ENCODE peak calls at places on chromosomes 5 and 9, in seven cellular contexts. H is ascending aorta, E is heart right ventricle, F is HAP-1, I is mucosa of descending colon, P is suprapubic skin, G is right atrium auricular region. K is an unnamed sample.

GRCh38 chr5:131488463-131488862 is 146.6 kb downstream of the RAPGEF6 start:
- DNase-seq in I (no peak), E (no peak), G (no peak), F (no peak), H (no peak), P (no peak), K (no peak)

GRCh38 chr9:95349109-95350038 is 31.9 kb upstream of the FANCC start:
- DNase-seq in G (no peak), P (no peak), H (no peak), I (no peak), F (no peak), E (no peak), K (no peak)

GRCh38 chr9:90915693-90916092 is 114.1 kb downstream of the SYK start:
- DNase-seq in G (no peak), E (no peak), I (no peak), P (no peak), F (peak; percentile 61), H (no peak), K (no peak)

GRCh38 chr5:93890657-93891056 is 149.3 kb upstream of the POU5F2 start:
- DNase-seq in F (peak; percentile 39), G (no peak), H (no peak), P (no peak), I (no peak), E (no peak), K (no peak)

GRCh38 chr5:142317673-142318261 is 7.1 kb downstream of the SPRY4 start:
- DNase-seq in F (no peak), E (peak; percentile 35), G (no peak), I (no peak), H (no peak), P (no peak), K (no peak)

GRCh38 chr5:83839256-83839655 is 118.6 kb upstream of the HAPLN1 start:
- DNase-seq in E (no peak), I (no peak), F (no peak), G (no peak), P (no peak), H (no peak), K (no peak)

GRCh38 chr5:146025108-146025507 is 80.3 kb downstream of the PLAC8L1 start:
- DNase-seq in E (peak; percentile 33), F (peak; percentile 78), I (peak; percentile 60), G (no peak), P (no peak), H (no peak), K (no peak)

GRCh38 chr9:23683021-23683431 is 143.0 kb downstream of the ELAVL2 start:
- DNase-seq in G (no peak), H (no peak), F (peak; percentile 22), I (no peak), E (no peak), P (no peak), K (no peak)

GRCh38 chr5:32572778-32573480 is 12.4 kb upstream of the SUB1 start:
- DNase-seq in G (no peak), P (no peak), F (no peak), H (no peak), I (no peak), E (no peak), K (no peak)

GRCh38 chr9:127931092-127931881 is 710 bp upstream of the PIP5KL1 start:
- DNase-seq in I (no peak), F (peak; percentile 53), P (no peak), G (no peak), E (no peak), H (no peak), K (no peak)

GRCh38 chr9:28342815-28343338 is 769.6 kb upstream of the C9orf72 start:
- DNase-seq in I (no peak), F (no peak), P (no peak), E (no peak), G (no peak), H (no peak), K (no peak)

GRCh38 chr9:87889882-87890252 is 7.2 kb downstream of the SPATA31E1 start:
- DNase-seq in F (no peak), P (no peak), H (no peak), G (no peak), I (no peak), E (no peak), K (no peak)

GRCh38 chr9:93673271-93673843 is 97.0 kb downstream of the PHF2 start:
- DNase-seq in E (peak; percentile 48), P (peak; percentile 55), G (peak; percentile 50), I (peak; percentile 43), F (peak; percentile 10), H (peak; percentile 60), K (no peak)

GRCh38 chr5:76819851-76820280 is 1.0 kb downstream of the F2RL1 start:
- DNase-seq in G (no peak), F (peak; percentile 52), H (peak; percentile 64), I (peak; percentile 61), P (no peak), E (peak; percentile 22), K (no peak)

GRCh38 chr9:113464286-113464660 is 746 bp downstream of the RGS3 start:
- DNase-seq in I (no peak), F (no peak), G (no peak), P (no peak), E (no peak), H (no peak), K (no peak)

GRCh38 chr9:84404095-84404686 is 63.6 kb upstream of the SLC28A3 start:
- DNase-seq in H (no peak), I (no peak), E (no peak), F (peak; percentile 25), G (no peak), P (no peak), K (no peak)

GRCh38 chr9:117138257-117138656 is 276.6 kb downstream of the ASTN2 start:
- DNase-seq in F (no peak), G (no peak), H (no peak), P (no peak), I (no peak), E (no peak), K (no peak)

GRCh38 chr9:136107953-136108647 is 10.6 kb downstream of the TMEM250 start:
- DNase-seq in I (peak; percentile 89), P (no peak), E (no peak), H (no peak), G (no peak), F (peak; percentile 52), K (no peak)

GRCh38 chr9:136108648-136109266 is 9.9 kb downstream of the TMEM250 start:
- DNase-seq in I (peak; percentile 72), G (no peak), H (no peak), P (no peak), F (no peak), E (no peak), K (no peak)

GRCh38 chr9:136110082-136111061 is 8.3 kb downstream of the TMEM250 start:
- DNase-seq in I (no peak), F (peak; percentile 40), G (no peak), P (no peak), H (no peak), E (peak; percentile 44), K (no peak)

GRCh38 chr9:136111190-136111589 is 7.5 kb downstream of the TMEM250 start:
- DNase-seq in F (no peak), I (no peak), P (no peak), G (no peak), H (no peak), E (no peak), K (no peak)

GRCh38 chr9:136109351-136110081 is 9.2 kb downstream of the TMEM250 start:
- DNase-seq in H (peak; percentile 98), I (peak; percentile 96), G (peak; percentile 93), P (peak; percentile 94), F (peak; percentile 93), E (peak; percentile 94), K (peak; percentile 61)
- H3K4me1 ChIP-seq in H (peaks cover 30% of the 10 kb centered on the region), I (peaks cover 50% of the 10 kb centered on the region), G (peaks cover 5% of the 10 kb centered on the region), P (peaks cover 71% of the 10 kb centered on the region), F (peaks cover 24% of the 10 kb centered on the region), E (peaks cover 54% of the 10 kb centered on the region), K (peaks cover 22% of the 10 kb centered on the region)

DNA sequence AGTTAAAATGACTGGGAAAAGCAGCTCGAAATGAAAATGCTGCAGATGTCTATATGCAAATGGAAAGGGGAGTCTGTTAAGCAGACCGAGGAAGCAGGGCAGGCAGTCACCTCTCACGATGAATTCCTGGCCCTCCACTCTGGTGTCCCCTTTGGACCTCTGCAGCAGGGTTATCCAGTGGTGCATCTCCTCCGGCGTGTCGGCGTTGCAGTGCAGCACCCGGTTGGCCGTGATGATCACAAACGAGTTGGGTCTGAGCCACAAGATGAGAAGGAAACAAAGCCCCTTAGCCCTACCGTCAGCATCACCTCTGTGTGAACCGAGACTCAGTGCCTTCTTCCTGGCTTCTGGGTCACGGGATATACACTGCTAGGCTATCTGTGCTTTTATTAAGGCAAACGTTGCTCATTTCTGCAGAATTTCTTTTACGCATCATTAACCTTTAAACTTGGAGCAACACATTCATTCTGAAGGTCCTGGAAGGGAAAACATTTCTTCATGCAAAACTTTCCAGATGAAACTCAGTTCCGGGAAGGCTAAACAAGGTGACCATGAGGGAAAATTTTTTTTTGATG is 65.1 kb upstream of the RETREG1 start:
- DNase-seq in G (no peak), I (no peak), E (no peak), F (no peak), P (no peak), H (no peak), K (no peak)
- H3K36me3 ChIP-seq in G (no peaks in the 10 kb centered on the region), I (no peaks in the 10 kb centered on the region), E (no peaks in the 10 kb centered on the region), F (peaks cover 98% of the 10 kb centered on the region), P (peaks cover 71% of the 10 kb centered on the region), H (peaks cover 7% of the 10 kb centered on the region), K (no peaks in the 10 kb centered on the region)

GRCh38 chr5:133369161-133369783 is 243.1 kb downstream of the FSTL4 start:
- DNase-seq in G (peak; percentile 28), F (no peak), E (no peak), H (no peak), I (no peak), P (no peak), K (no peak)
- H3K4me1 ChIP-seq in G (no peaks in the 10 kb centered on the region), F (no peaks in the 10 kb centered on the region), E (peaks cover 5% of the 10 kb centered on the region), H (no peaks in the 10 kb centered on the region), I (no peaks in the 10 kb centered on the region), P (peaks cover 21% of the 10 kb centered on the region), K (no peaks in the 10 kb centered on the region)

GRCh38 chr9:35104586-35104985 is 1.7 kb upstream of the STOML2 start:
- DNase-seq in G (no peak), H (no peak), E (no peak), I (no peak), F (no peak), P (no peak), K (no peak)
- H3K36me3 ChIP-seq in G (peaks cover 62% of the 10 kb centered on the region), H (peaks cover 43% of the 10 kb centered on the region), E (no peaks in the 10 kb centered on the region), I (no peaks in the 10 kb centered on the region), F (peaks cover 27% of the 10 kb centered on the region), P (peaks cover 61% of the 10 kb centered on the region), K (peaks cover 51% of the 10 kb centered on the region)

GRCh38 chr5:6248132-6248531 is 130.2 kb downstream of the MED10 start:
- DNase-seq in G (no peak), I (no peak), F (no peak), E (no peak), P (no peak), H (no peak), K (no peak)
- H3K4me1 ChIP-seq in G (no peaks in the 10 kb centered on the region), I (no peaks in the 10 kb centered on the region), F (no peaks in the 10 kb centered on the region), E (no peaks in the 10 kb centered on the region), P (no peaks in the 10 kb centered on the region), H (no peaks in the 10 kb centered on the region), K (no peaks in the 10 kb centered on the region)

K was measured in thoracic aorta.